ENCODE peak calls at places on chromosome 15, in ten cellular contexts. One of them, this sample, is unnamed.

GRCh38 chr15:63502137-63502801 is 2.1 kb upstream of the USP3 start:
- DNase-seq in MM.1S: no peak
- DNase-seq in colonic mucosa: peak
- DNase-seq in hepatocyte: peak
- DNase-seq in epithelial cell of proximal tubule: no peak
- DNase-seq in fibroblast of villous mesenchyme: peak
- DNase-seq in body of pancreas: peak
- DNase-seq in CD8-positive, alpha-beta T cell: no peak
- DNase-seq in lung: no peak
- DNase-seq in GM12865: peak
- DNase-seq in this sample: no peak

GRCh38 chr15:71414778-71415177 is 299.5 kb downstream of the THSD4 start:
- DNase-seq in fibroblast of villous mesenchyme: no peak
- DNase-seq in epithelial cell of proximal tubule: no peak
- DNase-seq in hepatocyte: no peak
- DNase-seq in lung: no peak
- DNase-seq in GM12865: no peak
- DNase-seq in MM.1S: no peak
- DNase-seq in body of pancreas: no peak
- DNase-seq in CD8-positive, alpha-beta T cell: no peak
- DNase-seq in colonic mucosa: no peak
- DNase-seq in this sample: no peak

GRCh38 chr15:66480267-66480666 is 17.3 kb downstream of the SNAPC5 start:
- DNase-seq in body of pancreas: no peak
- DNase-seq in GM12865: no peak
- DNase-seq in colonic mucosa: no peak
- DNase-seq in MM.1S: no peak
- DNase-seq in hepatocyte: no peak
- DNase-seq in fibroblast of villous mesenchyme: no peak
- DNase-seq in epithelial cell of proximal tubule: no peak
- DNase-seq in lung: no peak
- DNase-seq in CD8-positive, alpha-beta T cell: no peak
- DNase-seq in this sample: no peak

GRCh38 chr15:38224486-38224885 is 28.1 kb upstream of the SPRED1 start:
- DNase-seq in body of pancreas: no peak
- DNase-seq in fibroblast of villous mesenchyme: no peak
- DNase-seq in CD8-positive, alpha-beta T cell: no peak
- DNase-seq in GM12865: no peak
- DNase-seq in MM.1S: no peak
- DNase-seq in colonic mucosa: no peak
- DNase-seq in lung: no peak
- DNase-seq in hepatocyte: no peak
- DNase-seq in epithelial cell of proximal tubule: no peak
- DNase-seq in this sample: no peak

GRCh38 chr15:65916664-65917406 is 47.5 kb downstream of the RAB11A start:
- DNase-seq in lung: peak
- DNase-seq in hepatocyte: peak
- DNase-seq in MM.1S: no peak
- DNase-seq in fibroblast of villous mesenchyme: peak
- DNase-seq in epithelial cell of proximal tubule: no peak
- DNase-seq in GM12865: peak
- DNase-seq in body of pancreas: peak
- DNase-seq in colonic mucosa: no peak
- DNase-seq in CD8-positive, alpha-beta T cell: no peak
- DNase-seq in this sample: peak

GRCh38 chr15:33218071-33218491 is 23.6 kb upstream of the FMN1 start:
- DNase-seq in lung: no peak
- DNase-seq in MM.1S: no peak
- DNase-seq in CD8-positive, alpha-beta T cell: no peak
- DNase-seq in GM12865: no peak
- DNase-seq in hepatocyte: no peak
- DNase-seq in colonic mucosa: no peak
- DNase-seq in epithelial cell of proximal tubule: no peak
- DNase-seq in body of pancreas: no peak
- DNase-seq in fibroblast of villous mesenchyme: no peak
- DNase-seq in this sample: no peak

GRCh38 chr15:59792359-59792758 is 103.2 kb upstream of the BNIP2 start:
- DNase-seq in epithelial cell of proximal tubule: no peak
- DNase-seq in MM.1S: no peak
- DNase-seq in GM12865: no peak
- DNase-seq in body of pancreas: no peak
- DNase-seq in hepatocyte: no peak
- DNase-seq in lung: no peak
- DNase-seq in colonic mucosa: no peak
- DNase-seq in CD8-positive, alpha-beta T cell: no peak
- DNase-seq in fibroblast of villous mesenchyme: no peak
- DNase-seq in this sample: no peak

GRCh38 chr15:32838338-32838737 is 120.5 kb downstream of the GREM1 start:
- DNase-seq in epithelial cell of proximal tubule: no peak
- DNase-seq in MM.1S: no peak
- DNase-seq in fibroblast of villous mesenchyme: no peak
- DNase-seq in body of pancreas: no peak
- DNase-seq in CD8-positive, alpha-beta T cell: no peak
- DNase-seq in GM12865: no peak
- DNase-seq in colonic mucosa: no peak
- DNase-seq in hepatocyte: no peak
- DNase-seq in lung: no peak
- DNase-seq in this sample: no peak

GRCh38 chr15:91338763-91339162 is 238.7 kb downstream of the SV2B start:
- DNase-seq in lung: no peak
- DNase-seq in fibroblast of villous mesenchyme: no peak
- DNase-seq in epithelial cell of proximal tubule: no peak
- DNase-seq in hepatocyte: peak
- DNase-seq in GM12865: peak
- DNase-seq in MM.1S: peak
- DNase-seq in colonic mucosa: no peak
- DNase-seq in CD8-positive, alpha-beta T cell: no peak
- DNase-seq in body of pancreas: no peak
- DNase-seq in this sample: no peak

DNA sequence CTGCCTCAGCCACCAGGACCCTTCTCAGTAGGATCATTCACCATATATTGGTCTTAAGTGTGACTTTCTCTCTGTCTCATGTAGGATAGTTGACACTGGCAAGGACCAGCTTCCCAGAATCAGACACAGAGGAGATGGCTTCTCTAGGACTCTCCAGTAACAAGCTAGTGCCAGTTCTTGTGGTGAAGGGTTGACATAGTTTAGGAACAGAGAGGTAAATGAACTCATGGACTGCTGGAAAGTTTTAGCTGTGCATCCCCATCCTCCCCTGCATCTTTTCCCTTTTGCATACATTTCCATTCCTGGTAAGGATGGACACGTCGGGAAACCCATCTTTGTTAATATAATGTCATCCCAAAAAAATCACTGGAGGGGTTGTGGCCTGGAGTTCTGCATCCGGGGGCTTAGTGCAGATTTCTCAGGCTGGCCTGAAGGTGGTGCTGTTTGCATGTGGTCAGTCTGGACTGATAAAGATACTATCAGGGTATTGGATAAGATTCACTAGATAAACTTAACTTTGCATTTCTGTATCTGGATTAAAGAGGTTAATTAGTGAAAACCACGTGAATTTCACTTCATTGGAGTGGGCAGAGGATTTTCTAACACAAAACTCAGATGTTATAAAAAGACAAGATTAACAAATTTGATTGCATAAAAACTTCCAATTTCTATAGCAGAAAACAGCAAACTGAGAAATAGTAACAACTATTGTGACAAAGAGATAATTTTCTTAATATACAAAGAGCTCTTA is 110.8 kb downstream of the TBC1D2B start:
- DNase-seq in CD8-positive, alpha-beta T cell: no peak
- DNase-seq in GM12865: peak
- DNase-seq in lung: no peak
- DNase-seq in epithelial cell of proximal tubule: no peak
- DNase-seq in fibroblast of villous mesenchyme: peak
- DNase-seq in body of pancreas: peak
- DNase-seq in hepatocyte: peak
- DNase-seq in MM.1S: peak
- DNase-seq in colonic mucosa: peak
- DNase-seq in this sample: peak
- TF ChIP-seq CTCF in CD8-positive, alpha-beta T cell: peak
- TF ChIP-seq CTCF in GM12865: peak
- TF ChIP-seq CTCF in lung: peak
- TF ChIP-seq CTCF in epithelial cell of proximal tubule: peak
- TF ChIP-seq CTCF in fibroblast of villous mesenchyme: peak
- TF ChIP-seq CTCF in body of pancreas: peak
- TF ChIP-seq CTCF in hepatocyte: peak
- TF ChIP-seq CTCF in MM.1S: peak
- TF ChIP-seq CTCF in colonic mucosa: peak
- TF ChIP-seq CTCF in this sample: peak

DNA sequence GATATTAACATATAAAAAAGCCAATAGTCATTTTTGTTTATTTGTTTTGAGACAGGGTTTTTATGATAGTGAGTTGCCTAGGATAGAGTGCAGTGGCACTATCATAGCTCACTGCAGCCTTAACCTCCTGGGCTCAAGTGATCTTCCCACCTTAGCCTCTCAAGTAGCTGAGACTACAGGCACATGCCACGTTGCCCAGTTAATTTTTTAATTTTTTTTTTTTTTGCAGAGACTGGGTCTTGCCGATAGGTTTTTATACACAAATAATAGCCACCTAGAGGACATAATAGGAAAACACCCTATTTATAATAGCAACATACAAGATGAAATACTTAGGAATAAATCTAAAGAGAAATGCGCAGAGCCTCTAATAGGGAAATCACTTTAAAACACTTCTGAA is 13.3 kb downstream of the EIF3J start:
- DNase-seq in fibroblast of villous mesenchyme: peak
- DNase-seq in CD8-positive, alpha-beta T cell: no peak
- DNase-seq in MM.1S: no peak
- DNase-seq in GM12865: no peak
- DNase-seq in hepatocyte: no peak
- DNase-seq in body of pancreas: no peak
- DNase-seq in lung: no peak
- DNase-seq in epithelial cell of proximal tubule: no peak
- DNase-seq in colonic mucosa: no peak
- DNase-seq in this sample: no peak
- TF ChIP-seq CTCF in fibroblast of villous mesenchyme: peak
- TF ChIP-seq CTCF in CD8-positive, alpha-beta T cell: peak
- TF ChIP-seq CTCF in MM.1S: peak
- TF ChIP-seq CTCF in GM12865: no peak
- TF ChIP-seq CTCF in hepatocyte: peak
- TF ChIP-seq CTCF in body of pancreas: peak
- TF ChIP-seq CTCF in lung: no peak
- TF ChIP-seq CTCF in epithelial cell of proximal tubule: peak
- TF ChIP-seq CTCF in colonic mucosa: peak
- TF ChIP-seq CTCF in this sample: no peak

GRCh38 chr15:85579957-85580694 is 199.7 kb downstream of the AKAP13 start:
- DNase-seq in colonic mucosa: peak
- DNase-seq in fibroblast of villous mesenchyme: no peak
- DNase-seq in lung: no peak
- DNase-seq in body of pancreas: peak
- DNase-seq in GM12865: no peak
- DNase-seq in hepatocyte: peak
- DNase-seq in CD8-positive, alpha-beta T cell: no peak
- DNase-seq in MM.1S: no peak
- DNase-seq in epithelial cell of proximal tubule: no peak
- DNase-seq in this sample: no peak
- TF ChIP-seq CTCF in colonic mucosa: no peak
- TF ChIP-seq CTCF in fibroblast of villous mesenchyme: no peak
- TF ChIP-seq CTCF in lung: no peak
- TF ChIP-seq CTCF in body of pancreas: no peak
- TF ChIP-seq CTCF in GM12865: no peak
- TF ChIP-seq CTCF in hepatocyte: peak
- TF ChIP-seq CTCF in CD8-positive, alpha-beta T cell: no peak
- TF ChIP-seq CTCF in MM.1S: no peak
- TF ChIP-seq CTCF in epithelial cell of proximal tubule: no peak
- TF ChIP-seq CTCF in this sample: no peak

GRCh38 chr15:34724486-34724885 is 30.3 kb downstream of the GJD2 start:
- DNase-seq in lung: no peak
- DNase-seq in body of pancreas: no peak
- DNase-seq in CD8-positive, alpha-beta T cell: no peak
- DNase-seq in fibroblast of villous mesenchyme: no peak
- DNase-seq in epithelial cell of proximal tubule: no peak
- DNase-seq in GM12865: no peak
- DNase-seq in hepatocyte: no peak
- DNase-seq in MM.1S: no peak
- DNase-seq in colonic mucosa: no peak
- DNase-seq in this sample: no peak

GRCh38 chr15:34719883-34720148 is 35.0 kb downstream of the GJD2 start:
- DNase-seq in lung: no peak
- DNase-seq in colonic mucosa: no peak
- DNase-seq in GM12865: no peak
- DNase-seq in fibroblast of villous mesenchyme: no peak
- DNase-seq in epithelial cell of proximal tubule: no peak
- DNase-seq in CD8-positive, alpha-beta T cell: no peak
- DNase-seq in hepatocyte: no peak
- DNase-seq in MM.1S: no peak
- DNase-seq in body of pancreas: no peak
- DNase-seq in this sample: no peak

GRCh38 chr15:34721157-34721801 is 33.5 kb downstream of the GJD2 start:
- DNase-seq in colonic mucosa: no peak
- DNase-seq in body of pancreas: no peak
- DNase-seq in lung: no peak
- DNase-seq in CD8-positive, alpha-beta T cell: no peak
- DNase-seq in hepatocyte: no peak
- DNase-seq in MM.1S: no peak
- DNase-seq in GM12865: no peak
- DNase-seq in fibroblast of villous mesenchyme: no peak
- DNase-seq in epithelial cell of proximal tubule: no peak
- DNase-seq in this sample: no peak

GRCh38 chr15:34719051-34719882 is 35.5 kb downstream of the GJD2 start:
- DNase-seq in fibroblast of villous mesenchyme: no peak
- DNase-seq in MM.1S: no peak
- DNase-seq in body of pancreas: no peak
- DNase-seq in CD8-positive, alpha-beta T cell: no peak
- DNase-seq in epithelial cell of proximal tubule: no peak
- DNase-seq in lung: no peak
- DNase-seq in hepatocyte: no peak
- DNase-seq in GM12865: no peak
- DNase-seq in colonic mucosa: no peak
- DNase-seq in this sample: no peak

DNA sequence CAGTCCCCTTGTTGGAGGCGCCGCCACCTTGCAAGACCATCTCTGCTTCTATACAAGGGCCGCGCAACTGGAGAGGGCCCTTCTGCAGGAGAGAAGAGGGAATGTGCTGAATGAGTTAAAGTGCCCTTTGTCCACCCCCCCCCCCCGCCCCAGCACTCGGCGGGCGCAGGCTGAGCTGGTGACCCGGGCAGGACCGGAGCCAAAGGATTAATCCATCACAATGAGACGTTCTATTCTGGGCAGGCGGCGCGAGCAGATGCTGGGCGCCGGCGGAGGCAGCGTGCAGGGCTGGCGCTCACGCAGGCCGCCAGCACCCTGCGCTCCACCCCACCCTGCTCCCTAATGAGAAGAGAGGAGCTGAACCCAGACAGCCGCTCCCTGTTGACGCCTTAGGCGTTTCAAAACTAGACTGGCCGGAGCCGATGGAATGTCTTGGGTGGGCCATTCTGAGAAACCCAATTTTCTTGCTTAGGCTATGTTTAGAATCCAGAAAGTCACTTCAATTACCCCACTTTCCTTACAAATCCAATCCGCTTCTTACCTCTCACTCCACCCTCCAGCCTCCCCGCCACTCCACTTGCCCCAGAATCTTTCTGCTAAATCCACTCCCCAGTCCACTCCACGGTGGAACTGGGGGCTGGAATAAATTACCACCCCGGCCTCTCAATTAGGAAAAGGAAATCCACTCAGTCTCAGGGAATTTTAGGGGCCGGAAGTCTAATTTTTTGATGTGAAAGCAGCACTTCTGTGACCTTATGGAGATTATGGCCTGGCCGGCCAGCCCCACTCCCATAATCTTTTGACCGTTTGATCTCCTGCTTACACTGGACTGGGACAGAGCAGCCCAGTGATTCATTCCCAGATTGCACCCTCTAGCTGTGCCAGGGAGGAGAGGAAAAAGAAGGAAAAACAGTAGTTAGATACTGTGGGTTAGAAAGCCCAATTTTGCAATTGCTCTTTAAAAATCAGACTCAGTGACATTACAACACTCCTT is 32.7 kb downstream of the GJD2 start:
- DNase-seq in MM.1S: no peak
- DNase-seq in epithelial cell of proximal tubule: no peak
- DNase-seq in fibroblast of villous mesenchyme: peak
- DNase-seq in colonic mucosa: no peak
- DNase-seq in CD8-positive, alpha-beta T cell: no peak
- DNase-seq in body of pancreas: peak
- DNase-seq in GM12865: peak
- DNase-seq in lung: no peak
- DNase-seq in hepatocyte: peak
- DNase-seq in this sample: peak
- TF ChIP-seq CTCF in MM.1S: no peak
- TF ChIP-seq CTCF in epithelial cell of proximal tubule: peak
- TF ChIP-seq CTCF in fibroblast of villous mesenchyme: no peak
- TF ChIP-seq CTCF in colonic mucosa: no peak
- TF ChIP-seq CTCF in CD8-positive, alpha-beta T cell: no peak
- TF ChIP-seq CTCF in body of pancreas: no peak
- TF ChIP-seq CTCF in GM12865: no peak
- TF ChIP-seq CTCF in lung: no peak
- TF ChIP-seq CTCF in hepatocyte: no peak
- TF ChIP-seq CTCF in this sample: no peak